ENCODE peak calls at places on chromosomes 2 and 18, in eight cellular contexts. O is fibroblast of lung, R is RWPE1, X is foreskin fibroblast, K is stomach, J is testis, Y is bronchial epithelial cell, B is Calu3. Q is an unnamed sample.
A peak's percentile ranks its signal among the peaks of the same experiment; 100 is the strongest.

GRCh38 chr2:126534508-126534907 is 121.5 kb upstream of the GYPC start:
- DNase-seq in O (no peak), R (no peak), X (no peak), K (no peak), J (no peak), Y (no peak), B (no peak), Q (no peak)

GRCh38 chr2:236614566-236614965 is 44.9 kb downstream of the ACKR3 start:
- DNase-seq in O (no peak), R (no peak), X (no peak), K (no peak), J (no peak), Y (no peak), B (no peak), Q (no peak)

GRCh38 chr18:58991127-58991798 is 126.6 kb downstream of the ZNF532 start:
- DNase-seq in O (peak; percentile 68), R (no peak), X (no peak), K (no peak), J (no peak), Y (peak; percentile 74), B (no peak), Q (no peak)

GRCh38 chr18:51196116-51196810 is 1.2 kb downstream of the MEX3C start:
- DNase-seq in O (peak; percentile 20), R (peak; percentile 2), X (no peak), K (peak; percentile 52), J (peak; percentile 49), Y (no peak), B (peak; percentile 28), Q (peak; percentile 12)

GRCh38 chr2:55148269-55148668 is 83.8 kb downstream of the CLHC1 start:
- DNase-seq in O (no peak), R (peak; percentile 41), X (peak; percentile 81), K (no peak), J (no peak), Y (peak; percentile 88), B (no peak), Q (no peak)

GRCh38 chr2:120754067-120754960 is 18.6 kb downstream of the GLI2 start:
- DNase-seq in O (peak; percentile 49), R (no peak), X (no peak), K (no peak), J (no peak), Y (no peak), B (no peak), Q (no peak)

GRCh38 chr2:127218843-127219715 is 1.0 kb downstream of the CYP27C1 start:
- DNase-seq in O (peak; percentile 28), R (no peak), X (no peak), K (no peak), J (no peak), Y (no peak), B (no peak), Q (peak; percentile 56)

GRCh38 chr2:239674101-239674980 is 273.5 kb upstream of the HDAC4 start:
- DNase-seq in O (no peak), R (no peak), X (no peak), K (no peak), J (peak; percentile 8), Y (no peak), B (no peak), Q (no peak)

GRCh38 chr18:3340682-3341097 is 78.8 kb downstream of the MYL12B start:
- DNase-seq in O (no peak), R (no peak), X (no peak), K (no peak), J (no peak), Y (peak; percentile 26), B (no peak), Q (no peak)

GRCh38 chr2:221529943-221530652 is 42.0 kb downstream of the EPHA4 start:
- DNase-seq in O (peak; percentile 80), R (peak; percentile 86), X (peak; percentile 78), K (no peak), J (no peak), Y (peak; percentile 97), B (no peak), Q (no peak)

GRCh38 chr2:157413342-157414035 is 30.4 kb downstream of the CYTIP start:
- DNase-seq in O (no peak), R (no peak), X (no peak), K (no peak), J (no peak), Y (no peak), B (no peak), Q (no peak)

GRCh38 chr2:65366595-65367125 is 65.7 kb downstream of the SPRED2 start:
- DNase-seq in O (peak; percentile 97), R (peak; percentile 94), X (peak; percentile 96), K (no peak), J (no peak), Y (peak; percentile 98), B (peak; percentile 67), Q (no peak)

GRCh38 chr18:76487076-76487475 is 8.0 kb downstream of the ZNF516 start:
- DNase-seq in O (no peak), R (no peak), X (no peak), K (no peak), J (no peak), Y (no peak), B (no peak), Q (no peak)

GRCh38 chr2:178069551-178069950 is 3.0 kb downstream of the PDE11A start:
- DNase-seq in O (peak; percentile 10), R (no peak), X (no peak), K (no peak), J (no peak), Y (no peak), B (no peak), Q (no peak)

GRCh38 chr2:206535587-206535986 is 92.3 kb downstream of the ADAM23 start:
- DNase-seq in O (no peak), R (no peak), X (no peak), K (no peak), J (no peak), Y (no peak), B (no peak), Q (no peak)

GRCh38 chr2:201358684-201359083 is 1.5 kb upstream of the FLACC1 start:
- DNase-seq in O (peak; percentile 83), R (peak; percentile 77), X (peak; percentile 84), K (no peak), J (no peak), Y (peak; percentile 92), B (peak; percentile 44), Q (no peak)

GRCh38 chr2:151337643-151338042 is 19.7 kb upstream of the TNFAIP6 start:
- DNase-seq in O (no peak), R (no peak), X (no peak), K (no peak), J (no peak), Y (no peak), B (no peak), Q (no peak)

GRCh38 chr2:33448216-33448899 is 28.1 kb upstream of the RASGRP3 start:
- DNase-seq in O (no peak), R (no peak), X (no peak), K (no peak), J (no peak), Y (no peak), B (no peak), Q (no peak)

GRCh38 chr2:196967126-196967525 is 40.6 kb upstream of the PGAP1 start:
- DNase-seq in O (peak; percentile 73), R (no peak), X (peak; percentile 62), K (no peak), J (peak; percentile 15), Y (peak; percentile 45), B (no peak), Q (no peak)

GRCh38 chr2:156147594-156148330 is 184.8 kb downstream of the NR4A2 start:
- DNase-seq in O (peak; percentile 34), R (peak; percentile 32), X (no peak), K (no peak), J (no peak), Y (peak; percentile 91), B (no peak), Q (no peak)

GRCh38 chr2:45980161-45980852 is 316.9 kb upstream of the EPAS1 start:
- DNase-seq in O (no peak), R (no peak), X (no peak), K (no peak), J (no peak), Y (peak; percentile 42), B (no peak), Q (no peak)
- TF ChIP-seq CTCF in O (no peak), R (no peak), X (no peak), K (no peak), J (no peak), Y (no peak), B (no peak), Q (no peak)

DNA sequence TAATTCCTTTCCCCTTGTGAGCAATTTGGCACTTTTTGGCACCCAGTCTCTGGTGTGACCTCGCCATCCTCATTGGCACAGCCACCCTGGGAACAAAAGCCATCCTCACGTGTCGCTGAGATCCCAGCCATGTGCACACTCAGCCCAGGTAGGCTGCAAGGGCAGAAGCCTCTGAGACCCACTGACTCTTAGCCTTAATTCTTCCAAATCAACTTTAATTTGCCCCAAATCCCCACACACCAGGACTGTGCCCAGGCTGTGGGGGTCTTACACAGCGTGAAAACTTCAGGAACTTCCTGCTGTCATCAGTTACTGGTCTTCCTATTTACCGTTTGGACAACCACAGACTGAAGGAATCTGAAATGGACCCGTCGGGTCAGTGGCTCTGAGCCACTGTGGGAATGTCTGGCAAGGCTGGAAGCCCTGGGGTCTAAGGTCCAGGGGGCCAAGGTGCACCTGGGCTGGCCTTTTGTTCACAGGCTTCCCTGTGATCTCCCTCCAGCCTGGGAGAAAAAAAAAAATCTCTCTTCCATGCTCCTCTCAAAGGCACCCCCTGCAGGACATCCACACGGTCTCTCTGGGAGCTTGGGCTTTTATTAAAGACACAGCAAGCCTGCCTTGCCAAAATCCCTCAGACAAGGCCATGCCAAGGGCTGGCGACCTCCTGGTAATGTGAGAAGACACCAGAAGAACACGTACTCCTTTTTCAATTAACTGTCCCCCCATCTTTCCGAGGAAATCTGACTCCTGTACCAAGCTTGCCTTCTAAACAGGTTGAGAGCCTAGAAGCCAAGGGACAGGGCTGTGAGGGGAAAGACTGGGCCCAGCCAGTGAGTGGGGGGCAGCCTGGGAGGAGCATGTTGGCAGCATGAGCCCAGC is 42.1 kb upstream of the LAPTM4A start:
- DNase-seq in O (peak; percentile 69), R (peak; percentile 37), X (peak; percentile 67), K (peak; percentile 69), J (peak; percentile 84), Y (peak; percentile 64), B (peak; percentile 71), Q (peak; percentile 53)
- TF ChIP-seq CTCF in O (peak; percentile 82), R (no peak), X (peak; percentile 80), K (peak; percentile 67), J (no peak), Y (peak; percentile 74), B (peak; percentile 43), Q (no peak)

GRCh38 chr2:43142921-43143438 is 83.4 kb downstream of the ZFP36L2 start:
- DNase-seq in O (no peak), R (no peak), X (no peak), K (no peak), J (no peak), Y (no peak), B (peak; percentile 38), Q (no peak)
- TF ChIP-seq CTCF in O (no peak), R (no peak), X (no peak), K (no peak), J (no peak), Y (peak; percentile 15), B (no peak), Q (no peak)

DNA sequence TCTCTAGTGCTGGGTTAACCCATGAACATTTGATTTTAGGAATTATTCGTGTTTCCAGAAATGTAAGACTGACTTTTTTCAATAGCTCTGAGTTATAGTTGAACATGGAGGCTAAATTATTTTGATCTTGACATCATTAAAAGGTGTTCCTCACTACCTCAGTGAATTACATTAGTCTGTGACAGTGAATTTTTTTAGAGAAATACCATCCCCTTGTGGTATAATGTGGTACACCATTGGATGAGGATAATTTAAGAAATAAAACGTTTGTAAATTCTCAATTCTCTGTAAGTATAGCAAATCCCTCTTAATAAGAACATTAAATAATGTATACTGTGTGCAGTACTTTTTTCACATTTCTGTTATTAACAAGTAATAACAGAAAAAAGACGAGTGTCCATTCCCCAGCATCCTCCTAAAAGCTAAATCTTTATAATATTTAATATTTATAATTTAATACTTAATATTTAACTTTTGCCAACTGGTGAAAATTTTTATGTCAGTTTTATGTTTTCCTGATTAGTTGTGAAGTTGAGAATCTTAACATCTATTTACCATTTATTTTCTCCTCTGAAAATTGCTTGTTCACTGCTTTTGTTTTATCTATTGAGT is 70.3 kb upstream of the CWC22 start:
- DNase-seq in O (peak; percentile 25), R (peak; percentile 27), X (peak; percentile 15), K (no peak), J (no peak), Y (peak; percentile 47), B (no peak), Q (no peak)
- TF ChIP-seq CTCF in O (peak; percentile 78), R (peak; percentile 93), X (peak; percentile 65), K (peak; percentile 33), J (peak; percentile 48), Y (peak; percentile 51), B (peak; percentile 71), Q (peak; percentile 87)